ENCODE peak calls at places on chromosomes 7 and 10, in five cellular contexts. Q, O, A, G and F are unnamed samples. For H3K9me3, the result is how much of the 10 kb centered on the place peaks cover.

GRCh38 chr10:67914777-67915340 is 30.4 kb downstream of the SIRT1 start:
- DNase-seq in G (no peak), Q (no peak), O (no peak), A (no peak), F (no peak)

GRCh38 chr10:33252794-33253203 is 81.7 kb downstream of the NRP1 start:
- DNase-seq in O (no peak), Q (no peak), A (no peak), G (no peak), F (no peak)

GRCh38 chr10:117757121-117757795 is 214.7 kb downstream of the EMX2 start:
- DNase-seq in A (peak), O (no peak), Q (no peak), G (no peak), F (no peak)

GRCh38 chr7:142853739-142854504 is 954 bp upstream of the EPHB6 start:
- DNase-seq in G (peak), O (peak), Q (peak), A (peak), F (peak)

GRCh38 chr7:1240296-1240820 is 7.7 kb downstream of the UNCX start:
- DNase-seq in Q (no peak), G (no peak), O (peak), A (no peak), F (no peak)

GRCh38 chr7:155665957-155666287 is 21.5 kb downstream of the RBM33 start:
- DNase-seq in A (no peak), Q (no peak), G (no peak), O (no peak), F (no peak)

GRCh38 chr10:10204415-10204814 is 813.3 kb upstream of the CELF2 start:
- DNase-seq in G (no peak), A (no peak), Q (no peak), O (no peak), F (no peak)

GRCh38 chr7:128922496-128923410 is 12.2 kb upstream of the KCP start:
- DNase-seq in Q (no peak), O (no peak), G (peak), A (no peak), F (no peak)

GRCh38 chr7:41188163-41189130 is 514.4 kb downstream of the INHBA start:
- DNase-seq in A (no peak), Q (no peak), G (no peak), O (no peak), F (no peak)

GRCh38 chr10:95445223-95445836 is 115.8 kb downstream of the SORBS1 start:
- DNase-seq in Q (no peak), G (no peak), A (peak), O (no peak), F (no peak)

GRCh38 chr10:14736600-14737081 is 38.1 kb downstream of the FAM107B start:
- DNase-seq in O (no peak), Q (no peak), A (no peak), G (no peak), F (peak)

GRCh38 chr7:8436965-8437364 is 3.6 kb downstream of the NXPH1 start:
- DNase-seq in G (no peak), A (no peak), O (peak), Q (no peak), F (no peak)

GRCh38 chr7:47652591-47652990 is 70.7 kb upstream of the TNS3 start:
- DNase-seq in Q (no peak), G (no peak), A (no peak), O (no peak), F (no peak)

GRCh38 chr10:110275140-110275729 is 29.5 kb downstream of the SMNDC1 start:
- DNase-seq in G (no peak), A (no peak), O (no peak), Q (no peak), F (no peak)

GRCh38 chr10:63005246-63005645 is 127.9 kb upstream of the NRBF2 start:
- DNase-seq in O (no peak), Q (no peak), A (no peak), G (no peak), F (no peak)

GRCh38 chr10:84076047-84076388 is 63.3 kb upstream of the GHITM start:
- DNase-seq in O (no peak), G (no peak), A (no peak), Q (no peak), F (no peak)

GRCh38 chr10:43944742-43945730 is 296.4 kb upstream of the ZNF32 start:
- DNase-seq in A (peak), O (no peak), Q (peak), G (no peak), F (no peak)

GRCh38 chr10:43943825-43944360 is 295.2 kb upstream of the ZNF32 start:
- DNase-seq in O (no peak), A (peak), Q (peak), G (no peak), F (peak)

GRCh38 chr10:43942096-43942885 is 293.6 kb upstream of the ZNF32 start:
- DNase-seq in Q (peak), O (no peak), A (peak), G (no peak), F (no peak)

GRCh38 chr10:43940898-43941777 is 292.5 kb upstream of the ZNF32 start:
- DNase-seq in O (no peak), G (no peak), Q (peak), A (peak), F (no peak)

GRCh38 chr10:43943119-43943824 is 294.6 kb upstream of the ZNF32 start:
- DNase-seq in A (no peak), G (no peak), Q (peak), O (no peak), F (no peak)
- H3K4me3 ChIP-seq in A (no peak), G (no peak), Q (no peak), O (no peak), F (no peak)

GRCh38 chr7:15433154-15433553 is 128.7 kb downstream of the AGMO start:
- DNase-seq in Q (no peak), O (no peak), G (no peak), A (no peak), F (no peak)

GRCh38 chr7:15424468-15424867 is 137.3 kb downstream of the AGMO start:
- DNase-seq in A (no peak), G (no peak), Q (no peak), O (no peak), F (no peak)

DNA sequence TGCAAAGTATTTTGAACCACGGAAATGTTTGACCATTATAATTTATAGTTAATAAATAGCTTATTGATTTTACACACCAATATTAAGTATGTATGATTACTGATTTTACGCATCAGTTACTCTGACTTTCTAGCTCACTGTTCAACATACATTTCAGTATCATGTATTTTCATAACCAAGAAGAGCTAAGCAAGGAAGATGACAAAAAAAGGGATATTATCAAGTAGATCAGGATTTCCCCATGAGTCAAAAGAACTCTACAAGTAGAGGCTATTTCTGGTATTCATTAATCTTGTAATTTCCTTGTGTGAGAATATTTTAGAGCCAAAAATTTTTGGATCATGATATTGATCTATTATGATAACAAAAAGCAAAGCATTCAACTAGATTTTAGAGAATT is 131.6 kb downstream of the AGMO start:
- DNase-seq in Q (no peak), G (no peak), A (no peak), O (no peak), F (no peak)
- H3K9me3 ChIP-seq in Q (under half), G (under half), A (under half), O (under half), F (under half)

GRCh38 chr10:97038688-97039087 is 147.1 kb downstream of the SLIT1 start:
- DNase-seq in G (no peak), O (no peak), Q (no peak), A (no peak), F (no peak)

GRCh38 chr10:97034958-97035769 is 150.6 kb downstream of the SLIT1 start:
- DNase-seq in Q (no peak), G (no peak), O (no peak), A (no peak), F (no peak)

GRCh38 chr10:97040248-97040584 is 145.5 kb downstream of the SLIT1 start:
- DNase-seq in O (no peak), A (no peak), G (no peak), Q (no peak), F (no peak)

GRCh38 chr10:97039538-97040247 is 146.1 kb downstream of the SLIT1 start:
- DNase-seq in Q (no peak), G (no peak), O (no peak), A (no peak), F (no peak)

GRCh38 chr10:97037365-97038361 is 148.1 kb downstream of the SLIT1 start:
- DNase-seq in Q (peak), A (peak), O (peak), G (no peak), F (peak)
- H3K4me3 ChIP-seq in Q (peak), A (peak), O (no peak), G (peak), F (peak)

GRCh38 chr10:108788891-108789290 is 1134.4 kb downstream of the XPNPEP1 start:
- DNase-seq in A (no peak), G (no peak), Q (no peak), O (no peak), F (no peak)

GRCh38 chr10:108787932-108788331 is 1135.4 kb downstream of the XPNPEP1 start:
- DNase-seq in Q (no peak), A (no peak), G (no peak), O (no peak), F (no peak)

GRCh38 chr10:108791030-108791429 is 1132.3 kb downstream of the XPNPEP1 start:
- DNase-seq in Q (no peak), O (no peak), A (no peak), G (no peak), F (no peak)

GRCh38 chr10:108789911-108790310 is 1133.4 kb downstream of the XPNPEP1 start:
- DNase-seq in A (no peak), G (peak), O (no peak), Q (no peak), F (no peak)

GRCh38 chr10:108791794-108792474 is 1131.4 kb downstream of the XPNPEP1 start:
- DNase-seq in O (no peak), G (no peak), Q (no peak), A (no peak), F (no peak)
- H3K9me3 ChIP-seq in O (under half), G (under half), Q (under half), A (under half), F (under half)

GRCh38 chr7:2353113-2353512 is 1.5 kb upstream of the EIF3B start:
- DNase-seq in Q (no peak), A (no peak), O (no peak), G (no peak), F (no peak)

GRCh38 chr7:2355079-2356008 is 717 bp downstream of the EIF3B start:
- DNase-seq in A (no peak), Q (no peak), O (peak), G (no peak), F (no peak)

GRCh38 chr7:2353650-2354172 is 916 bp upstream of the EIF3B start:
- DNase-seq in Q (peak), O (peak), G (peak), A (peak), F (peak)

GRCh38 chr7:2357165-2357564 is 2.5 kb downstream of the EIF3B start:
- DNase-seq in O (no peak), Q (no peak), G (no peak), A (no peak), F (no peak)

GRCh38 chr7:2354173-2355078 is at the start of gene EIF3B:
- DNase-seq in O (peak), G (peak), Q (peak), A (peak), F (peak)
- H3K4me3 ChIP-seq in O (peak), G (peak), Q (peak), A (peak), F (peak)